ENCODE peak calls at places on chromosomes 5 and 9, in ten cellular contexts. C is lower lobe of right lung, T is SK-N-SH, Y is MM.1S, E is fibroblast of lung, U is uterus, X is breast epithelium, O is Peyer's patch, Q is heart left ventricle, V is spleen. L is an unnamed sample.
A peak's percentile ranks its signal among the peaks of the same experiment; 100 is the strongest.

GRCh38 chr9:89601306-89601705 is 3.5 kb upstream of the GADD45G start:
- DNase-seq in X (no peak), Q (no peak), U (no peak), C (no peak), T (no peak), Y (no peak), O (peak; percentile 14), V (no peak), E (no peak), L (no peak)

GRCh38 chr9:69582544-69583297 is 89.5 kb downstream of the APBA1 start:
- DNase-seq in V (no peak), X (no peak), E (no peak), Q (peak; percentile 16), O (no peak), Y (peak; percentile 40), U (no peak), T (peak; percentile 35), C (no peak), L (no peak)

GRCh38 chr5:87769137-87769536 is 356.4 kb upstream of the CCNH start:
- DNase-seq in X (no peak), Q (no peak), E (peak; percentile 33), O (no peak), T (no peak), V (no peak), U (no peak), C (no peak), Y (no peak), L (no peak)

GRCh38 chr9:123867034-123867433 is 62.9 kb downstream of the DENND1A start:
- DNase-seq in C (no peak), U (no peak), Q (no peak), X (no peak), T (no peak), V (no peak), Y (no peak), O (no peak), E (no peak), L (no peak)

GRCh38 chr5:149561848-149562247 is 10.6 kb upstream of the CSNK1A1 start:
- DNase-seq in C (no peak), X (no peak), E (peak; percentile 98), O (no peak), V (no peak), T (peak; percentile 50), Q (peak; percentile 40), U (peak; percentile 61), Y (peak; percentile 87), L (peak; percentile 96)

GRCh38 chr9:4382722-4383317 is 83.0 kb upstream of the GLIS3 start:
- DNase-seq in Q (no peak), X (no peak), T (peak; percentile 38), E (peak; percentile 21), Y (peak; percentile 43), O (no peak), V (no peak), C (no peak), U (no peak), L (no peak)

GRCh38 chr9:112719292-112719691 is 1.4 kb upstream of the INIP start:
- DNase-seq in T (no peak), X (no peak), Y (no peak), E (peak; percentile 16), Q (no peak), C (no peak), V (no peak), U (no peak), O (no peak), L (no peak)

GRCh38 chr9:20511680-20512079 is 110.6 kb downstream of the MLLT3 start:
- DNase-seq in O (no peak), Y (no peak), U (no peak), X (no peak), E (no peak), Q (no peak), C (no peak), V (no peak), T (no peak), L (no peak)

GRCh38 chr5:137800700-137801411 is 46.7 kb upstream of the HNRNPA0 start:
- DNase-seq in Y (no peak), X (no peak), Q (peak; percentile 25), C (no peak), E (no peak), O (no peak), U (no peak), T (no peak), V (no peak), L (no peak)

DNA sequence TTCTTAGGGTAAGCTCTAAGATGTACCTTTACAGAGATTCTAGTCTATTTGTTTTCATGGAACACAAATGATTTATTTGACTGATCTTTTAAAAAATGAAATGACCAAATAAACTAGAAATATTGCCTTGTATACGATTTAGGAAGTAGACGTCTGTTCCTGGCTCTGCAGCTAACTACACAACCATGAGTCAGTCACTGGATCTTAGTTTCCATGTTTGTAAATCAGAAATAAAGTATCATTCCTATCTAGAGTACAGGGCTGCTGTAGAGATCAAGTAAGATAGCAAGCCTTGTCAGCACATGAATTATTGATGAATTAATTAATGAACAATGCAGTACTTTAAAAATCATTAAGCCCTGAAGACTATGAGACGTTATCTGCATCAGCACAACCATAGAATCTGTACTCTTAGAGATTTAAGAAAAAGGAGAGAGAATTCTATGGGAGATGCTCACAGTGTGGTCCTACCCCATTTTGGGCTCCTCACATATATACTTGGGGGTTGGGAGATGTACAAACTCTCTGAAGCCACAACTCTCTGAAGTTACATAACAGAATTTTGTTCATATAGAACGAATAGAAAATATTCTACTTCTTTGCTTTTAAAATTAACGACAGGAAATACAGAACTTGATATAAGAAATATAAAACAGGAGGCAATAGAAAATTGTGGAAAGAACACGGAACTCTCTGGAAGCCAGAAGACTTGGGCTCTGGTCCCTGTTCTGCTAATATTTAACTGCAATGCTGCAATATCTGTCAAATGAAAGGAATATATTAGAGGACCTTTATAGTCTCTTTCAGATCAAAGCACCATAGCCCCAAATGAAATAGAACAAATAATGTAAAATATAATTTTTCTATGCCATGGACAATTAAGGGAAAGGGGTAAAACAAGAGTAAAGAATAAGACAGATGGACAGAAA is 48.4 kb upstream of the HNRNPA0 start:
- DNase-seq in Q (no peak), O (no peak), V (no peak), Y (no peak), C (no peak), U (no peak), T (no peak), X (no peak), E (no peak), L (no peak)
- H3K4me3 ChIP-seq in Q (peak overlapping the region; percentile 40), O (no peak overlapping the region), V (peak overlapping the region; percentile 0), Y (no peak overlapping the region), C (no peak overlapping the region), U (no peak overlapping the region), T (no peak overlapping the region), X (no peak overlapping the region), E (no peak overlapping the region), L (no peak overlapping the region)

GRCh38 chr5:107542831-107543231 is 127.9 kb downstream of the EFNA5 start:
- DNase-seq in C (peak; percentile 61), Q (peak; percentile 62), V (no peak), T (no peak), Y (no peak), E (peak; percentile 73), U (peak; percentile 66), O (peak; percentile 54), X (peak; percentile 84), L (peak; percentile 67)

GRCh38 chr5:107544476-107544875 is 126.3 kb downstream of the EFNA5 start:
- DNase-seq in U (no peak), T (no peak), O (no peak), X (no peak), C (no peak), Y (no peak), E (no peak), Q (no peak), V (no peak), L (no peak)

GRCh38 chr5:107543868-107544267 is 126.9 kb downstream of the EFNA5 start:
- DNase-seq in O (no peak), E (no peak), Q (no peak), T (no peak), X (no peak), C (no peak), V (no peak), Y (no peak), U (no peak), L (no peak)

GRCh38 chr5:107541400-107541799 is 129.3 kb downstream of the EFNA5 start:
- DNase-seq in E (no peak), X (no peak), Y (peak; percentile 48), V (no peak), O (no peak), T (no peak), C (no peak), Q (no peak), U (no peak), L (no peak)

DNA sequence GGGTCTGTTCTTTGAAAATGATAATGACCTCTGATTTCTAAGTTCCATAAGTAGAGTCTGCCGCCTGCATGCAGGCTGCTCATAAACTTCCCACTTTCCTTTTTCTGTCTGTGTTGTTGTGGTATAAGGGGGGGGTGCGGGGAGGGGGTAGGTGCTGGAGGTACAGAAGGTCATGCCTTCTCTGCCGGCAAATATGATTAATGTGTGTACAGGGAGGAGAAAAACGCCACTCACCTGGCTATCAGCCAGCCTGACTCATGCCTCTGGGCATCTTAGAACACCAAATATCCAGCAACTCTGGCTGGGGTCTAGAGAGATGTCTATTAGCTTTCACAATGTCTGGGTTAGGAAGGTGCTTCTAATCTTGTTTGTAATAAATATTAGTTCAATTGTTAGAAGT is 128.3 kb downstream of the EFNA5 start:
- DNase-seq in X (peak; percentile 66), U (peak; percentile 83), Q (peak; percentile 38), C (peak; percentile 73), V (no peak), E (peak; percentile 88), O (no peak), Y (no peak), T (peak; percentile 50), L (peak; percentile 87)
- TF ChIP-seq CTCF in X (no peak), U (no peak), Q (no peak), C (no peak), V (no peak), E (no peak), O (no peak), Y (no peak), T (no peak), L (no peak)

DNA sequence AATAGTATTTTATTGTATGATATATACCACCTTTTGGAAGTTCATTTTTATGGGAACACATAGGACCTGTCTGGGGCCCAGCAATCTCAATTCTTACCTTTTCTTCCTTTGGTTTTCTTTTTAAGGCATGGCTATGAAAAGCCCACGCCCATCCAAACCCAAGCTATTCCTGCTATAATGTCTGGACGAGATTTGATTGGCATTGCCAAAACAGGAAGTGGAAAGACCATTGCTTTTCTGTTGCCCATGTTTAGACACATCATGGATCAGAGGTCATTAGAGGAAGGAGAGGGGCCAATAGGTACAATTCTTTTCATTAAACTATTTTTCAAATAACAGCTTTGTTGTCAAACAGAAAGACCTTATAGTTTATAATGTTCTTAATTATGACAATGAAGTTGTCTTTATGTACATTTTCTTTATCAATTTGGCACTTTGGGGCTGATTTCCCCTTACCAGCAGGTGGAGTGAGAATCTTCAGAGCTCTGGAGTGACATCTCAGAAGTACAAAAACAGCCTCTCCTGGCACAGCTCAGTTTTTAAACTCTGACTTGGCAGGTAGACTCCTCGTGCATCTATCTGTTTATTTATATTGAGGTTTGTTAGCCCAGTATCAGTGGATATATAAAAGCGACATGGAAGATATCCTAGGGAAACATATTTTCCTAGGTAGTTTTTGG is 25.8 kb downstream of the DDX46 start:
- DNase-seq in O (no peak), U (no peak), Q (no peak), X (no peak), T (no peak), V (no peak), Y (no peak), C (no peak), E (no peak), L (no peak)
- H3K36me3 ChIP-seq in O (no peaks in the 10 kb centered on the region), U (no peaks in the 10 kb centered on the region), Q (peaks cover 88% of the 10 kb centered on the region), X (no peaks in the 10 kb centered on the region), T (peaks cover 61% of the 10 kb centered on the region), V (peaks cover 5% of the 10 kb centered on the region), Y (peaks cover 20% of the 10 kb centered on the region), C (peaks cover 99% of the 10 kb centered on the region), E (peaks cover 4% of the 10 kb centered on the region), L (peaks cover 1% of the 10 kb centered on the region)

DNA sequence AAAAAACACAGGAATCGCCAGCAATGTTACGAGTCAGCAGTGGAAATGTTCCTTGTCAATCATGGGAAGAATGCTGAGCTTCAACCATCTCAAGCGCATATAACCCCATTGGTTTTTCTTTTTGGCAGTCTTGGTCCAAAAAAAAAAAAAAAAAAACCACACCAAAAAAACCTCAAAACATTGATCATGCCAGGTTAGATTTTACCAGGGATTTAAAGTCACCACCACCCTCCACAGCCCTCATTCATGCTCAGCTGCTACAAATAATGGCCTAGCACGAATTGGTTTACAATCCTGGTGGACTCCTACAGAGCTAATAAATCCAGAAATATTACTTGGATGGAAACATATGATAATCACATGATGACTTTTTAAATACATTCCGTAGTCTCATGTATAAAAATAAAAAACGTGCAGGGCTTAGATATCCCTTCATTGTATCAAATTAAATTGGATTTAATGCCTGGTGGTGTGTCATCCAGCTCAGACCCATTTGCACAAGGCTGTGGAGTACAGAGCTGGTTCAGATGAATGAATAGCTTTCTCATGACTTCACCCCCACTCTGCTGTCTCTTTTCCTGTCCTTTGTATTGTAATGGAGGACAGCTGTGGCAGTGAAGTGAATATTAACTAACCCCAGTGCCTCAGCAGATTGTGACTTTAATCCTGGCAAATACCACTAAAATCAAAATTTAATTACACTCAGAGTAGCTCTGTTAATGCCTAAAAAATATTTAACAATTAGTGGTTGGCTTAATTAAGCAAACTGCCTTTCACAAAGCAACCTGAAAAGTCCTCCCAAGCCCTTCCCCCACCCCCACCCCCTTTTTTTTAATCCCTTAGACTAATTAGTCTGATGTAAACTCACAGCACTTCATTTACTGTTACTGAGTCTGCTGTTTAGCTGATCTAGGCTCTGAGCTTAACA is 626.5 kb upstream of the ZNF608 start:
- DNase-seq in U (no peak), T (peak; percentile 48), E (peak; percentile 81), V (no peak), X (no peak), Y (no peak), C (no peak), Q (no peak), O (no peak), L (peak; percentile 69)
- H3K4me3 ChIP-seq in U (no peak overlapping the region), T (no peak overlapping the region), E (no peak overlapping the region), V (no peak overlapping the region), X (no peak overlapping the region), Y (no peak overlapping the region), C (no peak overlapping the region), Q (no peak overlapping the region), O (no peak overlapping the region), L (no peak overlapping the region)